ENCODE peak calls at places on chromosome 9, in seven cellular contexts. R is right cardiac atrium, M is PC-9, Y is HepG2, T is transverse colon, O is mammary epithelial cell, N is heart left ventricle. U is an unnamed sample.

GRCh38 chr9:96655198-96655851 is at the start of gene PRXL2C:
- DNase-seq in M (no peak), T (peak; percentile 90), R (peak; percentile 95), Y (peak; percentile 29), N (peak; percentile 91), O (peak; percentile 66), U (peak; percentile 77)

GRCh38 chr9:115671911-115672310 is 481.7 kb upstream of the PAPPA start:
- DNase-seq in M (no peak), R (no peak), T (no peak), Y (no peak), N (no peak), O (no peak), U (no peak)

GRCh38 chr9:99925542-99925941 is 19.1 kb downstream of the STX17 start:
- DNase-seq in N (no peak), O (no peak), M (no peak), R (no peak), T (no peak), Y (no peak), U (no peak)

GRCh38 chr9:16154570-16155078 is 601.8 kb downstream of the CCDC171 start:
- DNase-seq in N (no peak), O (no peak), Y (no peak), R (peak; percentile 66), T (peak; percentile 43), M (peak; percentile 32), U (peak; percentile 37)

GRCh38 chr9:89491688-89492087 is 6.2 kb downstream of the SEMA4D start:
- DNase-seq in O (no peak), M (no peak), T (no peak), Y (no peak), N (no peak), R (no peak), U (no peak)

GRCh38 chr9:2875218-2875977 is 31.5 kb upstream of the PUM3 start:
- DNase-seq in T (no peak), R (no peak), M (no peak), Y (no peak), N (no peak), O (no peak), U (no peak)

GRCh38 chr9:112970939-112971338 is 41.1 kb downstream of the ZNF883 start:
- DNase-seq in N (no peak), T (no peak), R (no peak), M (no peak), O (no peak), Y (no peak), U (no peak)

GRCh38 chr9:110912701-110913291 is 125.5 kb downstream of the LPAR1 start:
- DNase-seq in Y (no peak), M (no peak), N (no peak), O (no peak), R (no peak), T (no peak), U (no peak)

GRCh38 chr9:20640331-20641187 is 18.3 kb upstream of the MLLT3 start:
- DNase-seq in Y (no peak), O (peak; percentile 81), M (peak; percentile 36), T (peak; percentile 80), N (peak; percentile 51), R (peak; percentile 75), U (peak; percentile 70)

GRCh38 chr9:121607434-121608248 is 43.8 kb upstream of the DAB2IP start:
- DNase-seq in O (no peak), N (peak; percentile 74), Y (peak; percentile 65), T (no peak), M (peak; percentile 49), R (peak; percentile 85), U (no peak)

GRCh38 chr9:126642009-126642744 is 28.4 kb downstream of the LMX1B start:
- DNase-seq in T (no peak), O (no peak), M (no peak), R (no peak), Y (no peak), N (no peak), U (no peak)

GRCh38 chr9:111287127-111287526 is 42.9 kb downstream of the OR2K2 start:
- DNase-seq in O (peak; percentile 36), T (no peak), R (no peak), M (peak; percentile 45), Y (no peak), N (no peak), U (no peak)

DNA sequence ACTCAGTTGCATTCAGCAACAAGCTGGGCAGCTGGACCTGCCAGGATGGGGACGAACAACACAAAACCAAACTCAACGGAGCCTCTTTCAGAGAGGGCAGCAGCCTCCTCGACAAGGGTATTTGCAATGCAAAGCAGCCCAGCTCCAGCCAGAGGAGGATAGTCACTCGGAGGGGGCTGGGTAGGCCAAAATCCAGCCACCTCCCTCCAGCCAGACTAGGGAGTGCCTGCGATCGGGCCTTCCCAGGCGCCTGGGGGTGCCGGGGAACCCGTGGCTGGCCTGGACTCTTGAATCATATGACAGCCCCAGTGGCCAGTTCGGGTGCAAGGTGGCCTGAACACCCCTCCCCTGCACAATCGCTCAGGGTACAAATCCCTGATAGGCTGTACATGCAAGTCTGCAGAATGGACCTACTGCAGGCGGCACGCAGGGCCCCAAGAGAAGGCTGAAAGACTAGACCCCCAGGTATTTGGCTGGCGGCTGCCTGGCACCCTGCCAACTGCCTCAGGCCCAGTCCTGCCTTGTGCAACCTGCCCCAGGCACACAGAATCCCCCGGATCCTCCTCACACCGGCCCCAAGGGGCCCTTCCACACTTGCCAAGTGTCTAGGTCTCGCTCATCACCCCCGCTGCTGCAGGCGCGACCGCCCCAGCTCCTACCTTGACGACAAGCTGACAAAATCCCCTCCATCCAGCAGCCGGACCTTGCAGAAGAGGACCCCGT is 1.3 kb downstream of the EEIG1 start:
- DNase-seq in N (no peak), M (peak; percentile 58), O (peak; percentile 55), T (peak; percentile 75), Y (peak; percentile 41), R (peak; percentile 86), U (no peak)
- H3K4me1 ChIP-seq in N (peaks cover 52% of the 10 kb centered on the region), M (peaks cover 55% of the 10 kb centered on the region), O (peaks cover 35% of the 10 kb centered on the region), T (peaks cover 55% of the 10 kb centered on the region), Y (peaks cover 68% of the 10 kb centered on the region), R (peaks cover 28% of the 10 kb centered on the region), U (peaks cover 7% of the 10 kb centered on the region)

GRCh38 chr9:3908731-3909130 is 382.9 kb upstream of the RFX3 start:
- DNase-seq in M (no peak), O (peak; percentile 37), N (no peak), Y (no peak), R (no peak), T (no peak), U (no peak)

GRCh38 chr9:3909966-3910650 is 384.3 kb upstream of the RFX3 start:
- DNase-seq in Y (no peak), O (no peak), T (no peak), M (no peak), N (no peak), R (no peak), U (no peak)

GRCh38 chr9:3916420-3916819 is 383.4 kb downstream of the GLIS3 start:
- DNase-seq in T (no peak), O (no peak), R (no peak), M (no peak), Y (no peak), N (no peak), U (no peak)

GRCh38 chr9:3912817-3913216 is 387.0 kb upstream of the RFX3 start:
- DNase-seq in M (no peak), Y (no peak), R (no peak), O (no peak), T (no peak), N (no peak), U (no peak)

DNA sequence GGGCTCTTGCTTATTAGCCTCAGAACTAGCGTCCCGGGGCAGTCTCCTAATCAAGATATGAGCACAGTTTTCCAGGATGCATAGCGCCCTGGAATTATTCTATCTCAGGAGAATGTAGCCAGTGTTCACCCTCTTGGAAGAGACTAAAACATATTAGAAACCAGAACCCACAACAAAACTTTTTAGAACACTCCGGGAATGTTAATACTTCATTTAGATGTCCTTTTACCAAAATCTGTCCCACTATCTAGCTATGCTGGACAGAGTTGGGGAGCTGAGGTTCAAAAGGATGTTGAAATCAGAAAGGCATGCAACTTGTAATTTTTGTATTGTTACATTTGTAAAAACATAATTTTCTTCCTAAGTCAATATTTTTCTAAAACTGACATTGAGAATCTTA is 386.5 kb upstream of the RFX3 start:
- DNase-seq in Y (no peak), R (no peak), O (no peak), N (no peak), T (no peak), M (no peak), U (no peak)
- H3K4me1 ChIP-seq in Y (peaks cover 14% of the 10 kb centered on the region), R (no peaks in the 10 kb centered on the region), O (peaks cover under 1% of the 10 kb centered on the region), N (no peaks in the 10 kb centered on the region), T (no peaks in the 10 kb centered on the region), M (peaks cover under 1% of the 10 kb centered on the region), U (no peaks in the 10 kb centered on the region)

GRCh38 chr9:135275926-135276289 is 188.4 kb downstream of the OLFM1 start:
- DNase-seq in T (no peak), R (no peak), O (no peak), M (no peak), N (no peak), Y (no peak), U (no peak)
- H3K4me1 ChIP-seq in T (no peaks in the 10 kb centered on the region), R (no peaks in the 10 kb centered on the region), O (no peaks in the 10 kb centered on the region), M (no peaks in the 10 kb centered on the region), N (no peaks in the 10 kb centered on the region), Y (no peaks in the 10 kb centered on the region), U (no peaks in the 10 kb centered on the region)

DNA sequence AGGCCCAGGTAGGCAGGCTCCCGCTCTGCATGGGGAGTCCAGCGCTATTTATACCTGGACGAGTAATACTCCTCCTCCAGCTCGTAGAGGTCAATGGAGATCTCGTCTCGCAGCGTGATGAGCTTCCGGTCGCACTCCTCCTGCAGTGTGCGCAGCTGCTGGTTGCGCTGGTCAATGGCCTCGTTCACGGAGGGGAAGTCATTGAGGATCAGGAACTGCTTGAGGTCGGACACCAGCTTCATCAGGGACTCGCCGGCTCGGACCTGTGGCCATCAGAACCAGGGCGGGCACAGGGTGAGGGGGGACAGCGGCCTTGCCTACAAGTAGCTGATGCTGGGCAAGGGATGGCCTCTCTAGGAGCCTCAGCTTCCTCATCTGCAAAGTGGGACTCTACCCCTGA is 3.9 kb downstream of the MED22 start:
- DNase-seq in R (peak; percentile 32), Y (no peak), M (no peak), O (no peak), T (no peak), N (no peak), U (no peak)
- H3K4me1 ChIP-seq in R (peaks cover 8% of the 10 kb centered on the region), Y (peaks cover 14% of the 10 kb centered on the region), M (peaks cover 6% of the 10 kb centered on the region), O (peaks cover 10% of the 10 kb centered on the region), T (peaks cover 18% of the 10 kb centered on the region), N (peaks cover 22% of the 10 kb centered on the region), U (peaks cover 6% of the 10 kb centered on the region)

GRCh38 chr9:65404232-65405006 is 119.4 kb upstream of the FOXD4L5 start:
- DNase-seq in T (no peak), Y (no peak), N (no peak), O (no peak), R (peak; percentile 31), M (no peak), U (no peak)

GRCh38 chr9:65405253-65405652 is 120.2 kb upstream of the FOXD4L5 start:
- DNase-seq in Y (no peak), T (no peak), N (no peak), M (no peak), O (no peak), R (no peak), U (no peak)

GRCh38 chr9:65400886-65401285 is 115.9 kb upstream of the FOXD4L5 start:
- DNase-seq in M (no peak), R (no peak), O (no peak), Y (no peak), N (no peak), T (no peak), U (no peak)

GRCh38 chr9:65409471-65409980 is 124.5 kb upstream of the FOXD4L5 start:
- DNase-seq in N (no peak), T (no peak), Y (no peak), O (no peak), M (no peak), R (no peak), U (no peak)

GRCh38 chr9:65403721-65404120 is 118.7 kb upstream of the FOXD4L5 start:
- DNase-seq in T (no peak), Y (no peak), M (no peak), O (no peak), R (peak; percentile 28), N (no peak), U (no peak)
- H3K4me1 ChIP-seq in T (no peaks in the 10 kb centered on the region), Y (no peaks in the 10 kb centered on the region), M (no peaks in the 10 kb centered on the region), O (no peaks in the 10 kb centered on the region), R (no peaks in the 10 kb centered on the region), N (no peaks in the 10 kb centered on the region), U (no peaks in the 10 kb centered on the region)